ENCODE peak calls at places on chromosomes 1 and 21, in six cellular contexts. V is small intestine, R is prostate gland, P is testis, H is body of pancreas, I is neuronal stem cell. Z is an unnamed sample. For H3K4me1, the result is how much of the 10 kb centered on the place peaks cover.

GRCh38 chr1:44810101-44810761 is 1.9 kb downstream of the BTBD19 start:
- DNase-seq in V (no peak), R (peak), P (peak), H (peak), I (no peak), Z (no peak)

GRCh38 chr21:26448751-26449150 is 124.3 kb downstream of the CYYR1 start:
- DNase-seq in V (no peak), R (no peak), P (no peak), H (no peak), I (no peak), Z (no peak)

GRCh38 chr1:32702599-32703478 is at the start of gene SYNC:
- DNase-seq in V (peak), R (no peak), P (peak), H (peak), I (no peak), Z (no peak)

GRCh38 chr1:161307230-161307768 is 2.5 kb downstream of the MPZ start:
- DNase-seq in V (peak), R (no peak), P (no peak), H (no peak), I (no peak), Z (no peak)

GRCh38 chr1:239250353-239251035 is 135.9 kb upstream of the CHRM3 start:
- DNase-seq in V (no peak), R (no peak), P (no peak), H (peak), I (no peak), Z (no peak)

GRCh38 chr1:153238536-153238935 is 21.0 kb upstream of the LORICRIN start:
- DNase-seq in V (peak), R (no peak), P (no peak), H (no peak), I (no peak), Z (no peak)

GRCh38 chr1:27005648-27006496 is 6.8 kb downstream of the TENT5B start:
- DNase-seq in V (no peak), R (no peak), P (no peak), H (no peak), I (no peak), Z (no peak)

GRCh38 chr1:119582801-119583200 is 65.3 kb downstream of the ZNF697 start:
- DNase-seq in V (peak), R (peak), P (peak), H (peak), I (peak), Z (peak)

GRCh38 chr1:76187436-76187835 is 112.9 kb downstream of the ST6GALNAC3 start:
- DNase-seq in V (no peak), R (no peak), P (no peak), H (no peak), I (no peak), Z (no peak)

GRCh38 chr1:109025691-109026090 is 16.2 kb downstream of the WDR47 start:
- DNase-seq in V (no peak), R (no peak), P (no peak), H (no peak), I (no peak), Z (no peak)

GRCh38 chr1:201503397-201504176 is 3.3 kb downstream of the CSRP1 start:
- DNase-seq in V (no peak), R (peak), P (peak), H (peak), I (no peak), Z (no peak)

GRCh38 chr1:67211589-67212563 is 45.6 kb downstream of the IL23R start:
- DNase-seq in V (peak), R (no peak), P (peak), H (peak), I (peak), Z (no peak)

GRCh38 chr1:84940481-84940880 is 47.5 kb upstream of the LPAR3 start:
- DNase-seq in V (no peak), R (no peak), P (no peak), H (no peak), I (no peak), Z (no peak)

GRCh38 chr1:119492763-119493162 is 14.2 kb upstream of the HSD3B1 start:
- DNase-seq in V (peak), R (no peak), P (no peak), H (no peak), I (no peak), Z (no peak)

GRCh38 chr1:197976368-197976767 is 59.2 kb downstream of the LHX9 start:
- DNase-seq in V (no peak), R (no peak), P (no peak), H (no peak), I (no peak), Z (no peak)

GRCh38 chr1:171179323-171180227 is 5.5 kb upstream of the FMO2 start:
- DNase-seq in V (no peak), R (no peak), P (no peak), H (no peak), I (no peak), Z (no peak)

GRCh38 chr1:221841291-221841982 is 99.5 kb upstream of the DUSP10 start:
- DNase-seq in V (no peak), R (no peak), P (no peak), H (no peak), I (no peak), Z (no peak)

GRCh38 chr1:241423541-241424479 is 66.8 kb upstream of the RGS7 start:
- DNase-seq in V (peak), R (no peak), P (peak), H (peak), I (peak), Z (no peak)

GRCh38 chr1:206469411-206469932 is 804 bp upstream of the IKBKE start:
- DNase-seq in V (peak), R (no peak), P (no peak), H (no peak), I (no peak), Z (no peak)

GRCh38 chr1:209238356-209238755 is 345.2 kb upstream of the CAMK1G start:
- DNase-seq in V (no peak), R (no peak), P (no peak), H (no peak), I (no peak), Z (no peak)

GRCh38 chr1:160117709-160118183 is 2.2 kb downstream of the ATP1A2 start:
- DNase-seq in V (no peak), R (no peak), P (peak), H (no peak), I (no peak), Z (no peak)

GRCh38 chr1:61139324-61140055 is 57.1 kb downstream of the NFIA start:
- DNase-seq in V (no peak), R (no peak), P (no peak), H (no peak), I (no peak), Z (no peak)

GRCh38 chr1:222938986-222939385 is 124.1 kb downstream of the DISP1 start:
- DNase-seq in V (no peak), R (no peak), P (no peak), H (no peak), I (no peak), Z (no peak)

GRCh38 chr1:1161683-1162079 is 12.0 kb upstream of the TTLL10 start:
- DNase-seq in V (no peak), R (no peak), P (no peak), H (no peak), I (no peak), Z (no peak)

GRCh38 chr1:29677028-29678024 is 441.0 kb downstream of the PTPRU start:
- DNase-seq in V (no peak), R (no peak), P (no peak), H (no peak), I (no peak), Z (no peak)

GRCh38 chr1:65189716-65190115 is 41.7 kb downstream of the AK4 start:
- DNase-seq in V (no peak), R (no peak), P (no peak), H (no peak), I (no peak), Z (no peak)

GRCh38 chr1:48561444-48561843 is 89.4 kb upstream of the SPATA6 start:
- DNase-seq in V (no peak), R (no peak), P (no peak), H (no peak), I (no peak), Z (no peak)

GRCh38 chr1:240663160-240663879 is 51.4 kb upstream of the GREM2 start:
- DNase-seq in V (no peak), R (no peak), P (no peak), H (no peak), I (no peak), Z (no peak)

GRCh38 chr1:201740609-201741231 is 88.2 kb upstream of the IPO9 start:
- DNase-seq in V (no peak), R (no peak), P (no peak), H (no peak), I (no peak), Z (no peak)

GRCh38 chr1:46522969-46523320 is 28.5 kb downstream of the KNCN start:
- DNase-seq in V (no peak), R (no peak), P (no peak), H (no peak), I (no peak), Z (no peak)

GRCh38 chr1:46524843-46525242 is 26.6 kb downstream of the KNCN start:
- DNase-seq in V (no peak), R (no peak), P (no peak), H (no peak), I (no peak), Z (no peak)

GRCh38 chr1:46522184-46522968 is 29.1 kb downstream of the KNCN start:
- DNase-seq in V (peak), R (peak), P (peak), H (peak), I (no peak), Z (no peak)

GRCh38 chr1:46525253-46525983 is 26.0 kb downstream of the KNCN start:
- DNase-seq in V (no peak), R (no peak), P (no peak), H (no peak), I (no peak), Z (no peak)

DNA sequence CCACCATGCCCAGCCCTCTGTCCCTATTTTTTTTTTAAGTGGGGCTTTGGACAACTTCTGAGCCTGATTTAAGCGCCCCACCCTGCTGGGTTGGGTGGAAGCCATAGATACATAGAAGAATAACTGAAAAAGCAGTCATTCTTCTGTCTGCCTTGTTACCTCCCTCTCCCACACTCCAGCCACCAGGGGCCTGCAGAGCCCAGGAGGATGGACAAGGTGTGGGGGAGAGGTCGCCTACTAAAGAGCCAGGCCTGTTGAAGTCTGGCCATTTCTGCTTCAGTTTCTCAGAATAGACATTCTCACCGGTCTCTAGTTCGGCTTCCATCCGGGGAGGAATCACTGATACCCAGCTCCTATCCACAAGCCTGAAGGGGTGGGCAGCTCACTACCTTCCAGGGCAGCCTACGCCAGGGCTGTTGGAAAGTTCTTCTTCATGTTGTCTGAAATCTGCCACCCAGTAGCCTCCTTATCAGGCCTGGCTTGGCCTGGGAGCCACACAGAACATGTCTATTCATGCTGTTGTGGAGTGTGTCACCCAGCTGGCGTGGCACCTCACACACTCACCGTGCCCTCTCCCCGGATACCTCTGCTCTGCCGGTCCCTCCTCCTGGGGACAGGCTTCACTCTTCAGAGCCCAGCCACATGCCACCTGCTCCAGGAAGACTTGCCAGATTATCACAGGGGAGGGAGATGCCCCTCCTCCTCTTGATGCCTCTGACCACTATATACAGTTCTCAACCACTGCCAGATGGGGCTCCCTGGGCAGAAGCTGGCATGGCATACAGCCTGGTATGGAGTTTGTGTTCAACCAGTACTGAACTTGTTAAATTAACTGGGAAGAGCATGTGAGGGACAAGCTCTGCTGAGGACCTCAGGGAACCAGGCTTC is 27.6 kb downstream of the KNCN start:
- DNase-seq in V (no peak), R (no peak), P (no peak), H (no peak), I (no peak), Z (no peak)
- H3K4me1 ChIP-seq in V (under half), R (under half), P (under half), H (under half), I (under half), Z (under half)

GRCh38 chr21:45764792-45765191 is 121.3 kb downstream of the PCBP3 start:
- DNase-seq in V (no peak), R (no peak), P (no peak), H (no peak), I (no peak), Z (no peak)
- H3K4me1 ChIP-seq in V (under half), R (under half), P (under half), H (under half), I (under half), Z (under half)

GRCh38 chr1:234729566-234729965 is 119.6 kb upstream of the IRF2BP2 start:
- DNase-seq in V (no peak), R (no peak), P (no peak), H (no peak), I (no peak), Z (no peak)
- H3K4me1 ChIP-seq in V (under half), R (under half), P (under half), H (under half), I (under half), Z (under half)

DNA sequence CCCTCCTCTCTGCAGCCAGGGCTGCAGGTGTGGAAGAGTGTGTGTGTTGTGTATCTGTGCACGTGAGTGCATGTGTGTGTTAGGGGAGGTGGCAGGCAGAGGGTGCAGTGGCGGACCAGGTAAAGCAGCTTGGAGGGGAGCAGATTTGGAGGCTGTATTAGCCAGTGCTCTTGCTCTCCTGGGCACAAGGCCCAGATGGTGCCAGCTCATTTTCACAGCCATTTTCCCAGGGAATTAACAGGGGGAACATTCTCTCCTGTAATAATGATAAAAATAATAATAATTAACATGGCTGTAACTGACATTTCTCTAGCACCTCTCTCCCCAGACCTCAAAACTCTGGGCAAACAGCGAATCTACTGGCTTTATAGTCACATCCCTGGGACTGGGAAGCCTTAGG is 43.6 kb downstream of the LRRN2 start:
- DNase-seq in V (no peak), R (no peak), P (no peak), H (no peak), I (no peak), Z (no peak)
- H3K4me1 ChIP-seq in V (under half), R (under half), P (under half), H (under half), I (under half), Z (under half)

DNA sequence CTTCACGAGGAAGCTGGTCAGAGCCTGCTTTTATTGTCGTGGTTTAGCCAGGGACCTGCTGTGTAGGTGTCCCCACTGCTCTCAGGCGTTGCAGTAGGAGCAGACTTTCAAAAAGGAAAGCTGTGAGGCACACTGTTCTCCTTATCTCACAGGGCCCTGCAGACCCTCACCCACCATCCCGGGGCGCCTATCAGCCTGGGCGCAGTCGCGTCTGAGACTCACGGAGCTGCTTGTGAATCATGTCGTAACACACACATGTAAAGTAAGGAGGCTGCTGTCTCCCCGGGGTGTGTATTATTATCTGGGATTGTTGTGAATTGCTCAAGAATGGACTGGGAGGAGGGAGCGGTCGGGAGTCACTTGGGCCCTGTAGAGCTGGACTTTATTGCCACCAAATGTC is 17.4 kb downstream of the AJAP1 start:
- DNase-seq in V (no peak), R (no peak), P (no peak), H (no peak), I (no peak), Z (no peak)
- H3K4me1 ChIP-seq in V (under half), R (under half), P (under half), H (under half), I (under half), Z (under half)

GRCh38 chr1:151612506-151613274 is 840 bp downstream of the SNX27 start:
- DNase-seq in V (no peak), R (peak), P (peak), H (peak), I (no peak), Z (no peak)
- H3K4me1 ChIP-seq in V (under half), R (under half), P (under half), H (under half), I (under half), Z (under half)

GRCh38 chr1:248825573-248825908 is 174 bp downstream of the SH3BP5L start:
- DNase-seq in V (no peak), R (no peak), P (no peak), H (no peak), I (no peak), Z (no peak)

GRCh38 chr1:248824301-248824700 is 1.4 kb downstream of the SH3BP5L start:
- DNase-seq in V (no peak), R (no peak), P (no peak), H (peak), I (no peak), Z (no peak)

GRCh38 chr1:248825136-248825535 is 579 bp downstream of the SH3BP5L start:
- DNase-seq in V (no peak), R (no peak), P (no peak), H (peak), I (no peak), Z (no peak)

GRCh38 chr1:248823517-248824001 is 2.2 kb downstream of the SH3BP5L start:
- DNase-seq in V (no peak), R (no peak), P (no peak), H (peak), I (no peak), Z (no peak)

GRCh38 chr1:248824701-248825100 is 1.0 kb downstream of the SH3BP5L start:
- DNase-seq in V (no peak), R (no peak), P (no peak), H (peak), I (no peak), Z (no peak)
- H3K4me1 ChIP-seq in V (under half), R (under half), P (under half), H (half or more), I (under half), Z (under half)

GRCh38 chr1:36150296-36151132 is 1.2 kb upstream of the TRAPPC3 start:
- DNase-seq in V (peak), R (peak), P (peak), H (peak), I (peak), Z (no peak)
- H3K4me1 ChIP-seq in V (under half), R (under half), P (under half), H (under half), I (under half), Z (under half)

GRCh38 chr1:94979126-94979525 is 52.2 kb upstream of the CNN3 start:
- DNase-seq in V (no peak), R (no peak), P (no peak), H (no peak), I (no peak), Z (no peak)
- H3K4me1 ChIP-seq in V (under half), R (under half), P (under half), H (under half), I (under half), Z (under half)

Z was measured in iPS DF 6.9.